ENCODE peak calls at places on chromosomes 2 and 18, in seven cellular contexts. B, O, F, H, L, X and P are unnamed samples.

GRCh38 chr2:111054791-111055627 is 65.7 kb upstream of the BCL2L11 start:
- DNase-seq in F (peak), L (no peak), X (no peak), O (no peak), H (peak), B (no peak), P (no peak)

GRCh38 chr2:80655265-80655664 is 350.7 kb upstream of the LRRTM1 start:
- DNase-seq in F (no peak), X (no peak), H (no peak), L (no peak), O (no peak), B (no peak), P (no peak)

GRCh38 chr2:119960821-119961220 is 52.1 kb upstream of the EPB41L5 start:
- DNase-seq in X (no peak), O (no peak), L (no peak), F (no peak), H (no peak), B (no peak), P (no peak)

GRCh38 chr2:223465793-223466192 is 136.4 kb downstream of the SCG2 start:
- DNase-seq in F (no peak), X (peak), L (peak), B (no peak), H (no peak), O (peak), P (no peak)

GRCh38 chr18:69956655-69957054 is 9.0 kb upstream of the CD226 start:
- DNase-seq in X (no peak), H (no peak), F (no peak), B (peak), L (no peak), O (no peak), P (no peak)

GRCh38 chr18:43665239-43665788 is 388.0 kb upstream of the SYT4 start:
- DNase-seq in H (no peak), B (no peak), F (no peak), O (no peak), L (no peak), X (no peak), P (no peak)

GRCh38 chr2:169767243-169767888 is 31.3 kb upstream of the SSB start:
- DNase-seq in F (peak), X (peak), O (peak), L (peak), B (peak), H (no peak), P (no peak)

GRCh38 chr2:239171643-239172042 is 229.2 kb downstream of the HDAC4 start:
- DNase-seq in O (no peak), B (no peak), H (no peak), X (no peak), L (no peak), F (no peak), P (no peak)

GRCh38 chr2:70140978-70141753 is 49.7 kb downstream of the C2orf42 start:
- DNase-seq in L (peak), X (no peak), H (peak), B (peak), O (peak), F (peak), P (no peak)

GRCh38 chr2:74005786-74006185 is 21.1 kb downstream of the TET3 start:
- DNase-seq in F (no peak), L (no peak), O (no peak), B (no peak), H (no peak), X (no peak), P (no peak)

GRCh38 chr2:190585000-190585678 is 50.6 kb upstream of the NEMP2 start:
- DNase-seq in F (no peak), O (no peak), B (no peak), X (no peak), H (no peak), L (no peak), P (no peak)

GRCh38 chr18:34467059-34467458 is 242.3 kb upstream of the NOL4 start:
- DNase-seq in L (peak), F (no peak), O (no peak), H (peak), B (no peak), X (no peak), P (no peak)

GRCh38 chr2:38187416-38188127 is 111.6 kb upstream of the CYP1B1 start:
- DNase-seq in F (no peak), B (no peak), O (peak), H (no peak), X (peak), L (no peak), P (no peak)

GRCh38 chr18:55048892-55049291 is 89.6 kb upstream of the CCDC68 start:
- DNase-seq in O (no peak), B (no peak), L (no peak), X (no peak), H (no peak), F (no peak), P (no peak)

GRCh38 chr2:178205853-178206516 is 11.7 kb downstream of the OSBPL6 start:
- DNase-seq in X (no peak), L (no peak), B (no peak), H (no peak), O (no peak), F (no peak), P (no peak)

GRCh38 chr2:167842047-167842446 is 405.3 kb downstream of the STK39 start:
- DNase-seq in B (no peak), H (no peak), X (no peak), L (no peak), F (no peak), O (no peak), P (no peak)

GRCh38 chr2:1593371-1594205 is 150.7 kb downstream of the PXDN start:
- DNase-seq in O (no peak), F (no peak), L (no peak), X (no peak), H (no peak), B (no peak), P (no peak)

GRCh38 chr2:160221391-160222276 is 21.6 kb upstream of the ITGB6 start:
- DNase-seq in H (no peak), L (peak), X (no peak), F (no peak), B (no peak), O (peak), P (no peak)

GRCh38 chr2:170409164-170409535 is 231.2 kb downstream of the MYO3B start:
- DNase-seq in O (peak), X (peak), H (no peak), B (peak), L (peak), F (peak), P (no peak)

GRCh38 chr2:200054681-200055468 is 99.5 kb downstream of the MAIP1 start:
- DNase-seq in B (no peak), X (no peak), L (no peak), O (no peak), F (no peak), H (no peak), P (no peak)

GRCh38 chr2:24233321-24233720 is 58.5 kb downstream of the FAM228A start:
- DNase-seq in X (no peak), F (no peak), O (no peak), H (no peak), B (no peak), L (no peak), P (no peak)

GRCh38 chr2:24222946-24223345 is 48.1 kb downstream of the FAM228A start:
- DNase-seq in X (no peak), F (no peak), O (no peak), B (no peak), L (no peak), H (no peak), P (no peak)

GRCh38 chr2:24225883-24226282 is 51.0 kb downstream of the FAM228A start:
- DNase-seq in H (no peak), X (no peak), F (no peak), L (no peak), B (no peak), O (no peak), P (no peak)

GRCh38 chr2:24231461-24231881 is 56.6 kb downstream of the FAM228A start:
- DNase-seq in X (no peak), L (no peak), O (no peak), F (no peak), H (no peak), B (no peak), P (no peak)

GRCh38 chr2:24228470-24228869 is 53.6 kb downstream of the FAM228A start:
- DNase-seq in O (no peak), L (no peak), H (no peak), F (peak), B (no peak), X (no peak), P (no peak)
- TF ChIP-seq CTCF in O (no peak), L (peak), H (peak), F (no peak), B (peak), X (no peak), P (peak)

DNA sequence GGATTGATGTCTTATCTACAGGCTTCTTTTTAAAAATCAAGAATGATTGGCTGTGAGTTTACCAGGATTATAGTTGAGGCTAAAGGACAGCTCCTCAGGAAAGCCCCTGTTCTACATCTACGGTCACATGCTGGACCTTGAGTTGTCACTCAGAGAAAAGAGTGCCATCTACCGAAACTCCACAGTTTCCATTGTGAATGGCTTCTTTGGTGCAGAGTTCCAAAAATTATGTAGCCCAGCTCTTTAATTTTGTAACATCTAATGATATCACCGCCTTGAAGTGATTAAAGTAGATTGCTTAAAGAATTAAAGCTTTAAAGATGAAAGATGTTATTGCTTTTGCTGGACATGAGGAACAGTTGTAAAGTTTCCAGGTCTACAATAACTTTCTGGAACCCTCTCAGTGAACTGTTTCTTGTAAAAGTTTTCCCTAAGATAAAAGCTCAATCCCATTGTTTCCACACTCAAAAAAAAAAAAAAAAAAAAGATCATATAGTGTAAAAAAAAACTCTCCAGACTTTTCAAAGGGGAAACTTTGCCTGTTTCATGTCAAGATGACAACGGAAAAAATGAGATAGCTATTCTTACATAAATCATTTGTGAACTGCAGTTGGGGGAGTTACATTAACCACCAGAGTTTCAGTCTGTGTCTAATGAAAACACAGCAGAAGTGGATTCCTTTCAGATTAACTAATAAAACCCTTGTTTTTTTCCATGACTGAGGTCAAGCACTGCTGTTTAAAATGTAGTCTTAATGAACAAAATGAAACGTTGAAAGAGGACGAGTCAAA is 4.3 kb downstream of the COL3A1 start:
- DNase-seq in L (peak), H (peak), B (no peak), X (no peak), O (peak), F (peak), P (no peak)
- TF ChIP-seq CTCF in L (no peak), H (peak), B (no peak), X (peak), O (peak), F (peak), P (no peak)

DNA sequence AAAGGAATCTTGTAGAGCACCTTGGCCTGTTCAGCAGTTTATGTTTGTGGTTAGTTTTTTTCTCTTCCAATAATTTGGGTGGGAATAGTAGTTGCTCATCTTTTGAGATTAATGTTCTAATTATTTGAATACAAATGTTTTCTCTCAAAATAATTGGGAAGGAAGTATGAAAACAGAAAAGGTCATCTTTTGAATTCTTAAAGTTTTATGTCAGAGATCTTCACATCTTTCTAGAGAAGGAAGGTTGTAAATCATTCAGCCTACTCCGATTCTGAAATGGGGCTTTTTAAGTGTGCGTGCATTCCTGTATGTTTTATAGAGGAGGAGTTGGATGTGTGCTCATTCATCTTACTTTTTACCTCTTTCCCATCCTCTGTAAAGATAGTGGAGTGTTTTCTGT is 29.0 kb downstream of the GRHL1 start:
- DNase-seq in B (no peak), X (no peak), L (no peak), F (no peak), H (no peak), O (no peak), P (no peak)
- TF ChIP-seq CTCF in B (no peak), X (no peak), L (no peak), F (no peak), H (no peak), O (no peak), P (no peak)

GRCh38 chr2:143259368-143259958 is 130.2 kb downstream of the ARHGAP15 start:
- DNase-seq in H (peak), X (peak), O (peak), B (peak), F (peak), L (peak), P (no peak)
- TF ChIP-seq CTCF in H (peak), X (peak), O (peak), B (peak), F (peak), L (peak), P (peak)

GRCh38 chr2:26244479-26245230 is at the start of the genes HADHA and HADHB:
- DNase-seq in H (peak), X (peak), B (peak), L (peak), O (peak), F (peak), P (no peak)
- TF ChIP-seq CTCF in H (peak), X (peak), B (no peak), L (no peak), O (peak), F (peak), P (peak)

GRCh38 chr2:147659051-147659450 is 185.8 kb upstream of the ACVR2A start:
- DNase-seq in O (no peak), L (no peak), X (no peak), F (no peak), H (no peak), B (no peak), P (no peak)

GRCh38 chr2:147662221-147662620 is 182.6 kb upstream of the ACVR2A start:
- DNase-seq in F (no peak), B (no peak), H (no peak), L (no peak), O (no peak), X (no peak), P (no peak)

GRCh38 chr2:147663153-147663961 is 181.5 kb upstream of the ACVR2A start:
- DNase-seq in O (no peak), F (no peak), L (no peak), H (peak), B (peak), X (no peak), P (no peak)

GRCh38 chr2:147663964-147664363 is 180.9 kb upstream of the ACVR2A start:
- DNase-seq in X (no peak), L (no peak), O (no peak), H (no peak), F (no peak), B (no peak), P (no peak)

DNA sequence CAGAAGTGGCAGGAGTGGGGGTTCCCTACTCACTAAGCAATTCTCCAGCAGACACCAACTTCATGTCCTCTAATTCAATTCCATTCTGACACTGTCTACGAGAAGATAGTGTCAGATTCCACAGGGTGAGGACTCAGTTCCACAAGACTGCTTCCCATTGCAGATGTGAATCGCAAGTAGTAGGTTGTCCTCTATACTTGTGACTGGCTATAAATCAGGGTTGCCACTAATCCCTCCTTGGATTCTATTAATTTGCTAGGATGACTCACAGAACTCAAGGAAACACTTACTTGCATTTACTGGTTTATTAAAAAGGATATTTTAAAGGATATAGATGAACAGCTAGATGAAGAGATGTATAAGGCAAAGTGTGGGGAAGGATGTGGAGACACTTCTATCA is 184.1 kb upstream of the ACVR2A start:
- DNase-seq in L (no peak), X (no peak), B (no peak), H (no peak), F (no peak), O (no peak), P (no peak)
- TF ChIP-seq CTCF in L (no peak), X (no peak), B (no peak), H (no peak), F (no peak), O (no peak), P (no peak)

GRCh38 chr2:174138161-174138560 is 110.2 kb downstream of the OLA1 start:
- DNase-seq in O (no peak), F (no peak), B (no peak), H (no peak), X (no peak), L (no peak), P (no peak)
- TF ChIP-seq CTCF in O (no peak), F (no peak), B (no peak), H (no peak), X (no peak), L (no peak), P (no peak)